ENCODE peak calls at places on chromosome 11, in four cellular contexts. W is colonic mucosa, H is IMR-90, B is Caco-2. I is an unnamed sample.
A peak's percentile ranks its signal among the peaks of the same experiment; 100 is the strongest.

GRCh38 chr11:14015711-14016110 is 53.2 kb downstream of the SPON1 start:
- DNase-seq in B (peak; percentile 79), H (peak; percentile 81), W (no peak), I (peak; percentile 24)

GRCh38 chr11:102111011-102111786 is 952 bp downstream of the YAP1 start:
- DNase-seq in H (peak; percentile 81), W (peak; percentile 75), B (peak; percentile 100), I (peak; percentile 80)

GRCh38 chr11:71927813-71928738 is at the start of gene XNDC1N:
- DNase-seq in B (peak; percentile 80), H (peak; percentile 90), W (peak; percentile 71), I (no peak)

GRCh38 chr11:1963864-1964263 is 16.7 kb downstream of the MRPL23 start:
- DNase-seq in H (no peak), W (no peak), B (no peak), I (no peak)

GRCh38 chr11:113506893-113507292 is 31.7 kb upstream of the DRD2 start:
- DNase-seq in W (no peak), H (no peak), B (no peak), I (peak; percentile 1)

GRCh38 chr11:106827687-106828086 is 190.6 kb downstream of the GUCY1A2 start:
- DNase-seq in W (no peak), H (no peak), B (no peak), I (no peak)

GRCh38 chr11:106457727-106458126 is 380.3 kb downstream of the AASDHPPT start:
- DNase-seq in H (peak; percentile 89), B (no peak), W (no peak), I (peak; percentile 61)

GRCh38 chr11:6431861-6432260 is 8.9 kb downstream of the HPX start:
- DNase-seq in H (peak; percentile 65), B (no peak), W (no peak), I (peak; percentile 85)

GRCh38 chr11:77422690-77423089 is 51.2 kb downstream of the PAK1 start:
- DNase-seq in W (no peak), B (no peak), H (no peak), I (no peak)

GRCh38 chr11:3169235-3169951 is 4.3 kb upstream of the OSBPL5 start:
- DNase-seq in H (peak; percentile 73), W (no peak), B (no peak), I (peak; percentile 72)

GRCh38 chr11:27116684-27117083 is 76.1 kb downstream of the BBOX1 start:
- DNase-seq in B (no peak), W (no peak), H (no peak), I (peak; percentile 91)

GRCh38 chr11:32070707-32071106 is 20.2 kb upstream of the RCN1 start:
- DNase-seq in W (no peak), B (no peak), H (no peak), I (no peak)

GRCh38 chr11:42338056-42338455 is 878.6 kb upstream of the LRRC4C start:
- DNase-seq in W (no peak), B (no peak), H (no peak), I (no peak)

GRCh38 chr11:73372371-73372993 is 3.7 kb upstream of the RELT start:
- DNase-seq in B (peak; percentile 38), H (no peak), W (no peak), I (peak; percentile 31)

GRCh38 chr11:2298131-2298794 is 3.5 kb downstream of the C11orf21 start:
- DNase-seq in H (no peak), B (no peak), W (peak; percentile 14), I (no peak)

GRCh38 chr11:100739636-100740035 is 52.5 kb downstream of the ARHGAP42 start:
- DNase-seq in H (peak; percentile 90), W (no peak), B (peak; percentile 46), I (peak; percentile 78)

GRCh38 chr11:102494216-102494615 is 36.3 kb downstream of the MMP7 start:
- DNase-seq in B (peak; percentile 60), H (peak; percentile 51), W (peak; percentile 67), I (peak; percentile 59)

GRCh38 chr11:31779268-31779879 is 31.7 kb downstream of the PAX6 start:
- DNase-seq in W (no peak), B (no peak), H (peak; percentile 83), I (peak; percentile 62)

GRCh38 chr11:45252134-45252856 is 33.8 kb downstream of the SYT13 start:
- DNase-seq in B (peak; percentile 83), W (peak; percentile 84), H (peak; percentile 7), I (peak; percentile 49)

GRCh38 chr11:122344281-122344680 is 228.3 kb upstream of the BLID start:
- DNase-seq in B (no peak), H (peak; percentile 94), W (no peak), I (peak; percentile 98)

GRCh38 chr11:105609341-105609781 is 512 bp upstream of the GRIA4 start:
- DNase-seq in H (peak; percentile 17), W (peak; percentile 21), B (peak; percentile 59), I (no peak)

GRCh38 chr11:117818036-117818858 is 6.3 kb downstream of the FXYD2 start:
- DNase-seq in W (no peak), B (no peak), H (peak; percentile 56), I (no peak)

GRCh38 chr11:93198221-93198650 is 445 bp upstream of the SLC36A4 start:
- DNase-seq in B (peak; percentile 17), H (peak; percentile 44), W (no peak), I (no peak)

GRCh38 chr11:47127213-47127612 is 49.5 kb downstream of the ARFGAP2 start:
- DNase-seq in B (no peak), W (no peak), H (no peak), I (no peak)

GRCh38 chr11:1176224-1177019 is 18.7 kb downstream of the MUC5AC start:
- DNase-seq in W (no peak), B (no peak), H (no peak), I (no peak)

GRCh38 chr11:133952199-133953190 is 4.3 kb downstream of the IGSF9B start:
- DNase-seq in H (no peak), W (no peak), B (no peak), I (no peak)

GRCh38 chr11:133948711-133949110 is 8.1 kb downstream of the IGSF9B start:
- DNase-seq in H (no peak), B (no peak), W (no peak), I (no peak)

GRCh38 chr11:133953571-133953970 is 3.2 kb downstream of the IGSF9B start:
- DNase-seq in W (no peak), B (no peak), H (no peak), I (no peak)

GRCh38 chr11:133951484-133952198 is 5.1 kb downstream of the IGSF9B start:
- DNase-seq in H (peak; percentile 4), B (no peak), W (no peak), I (peak; percentile 44)

DNA sequence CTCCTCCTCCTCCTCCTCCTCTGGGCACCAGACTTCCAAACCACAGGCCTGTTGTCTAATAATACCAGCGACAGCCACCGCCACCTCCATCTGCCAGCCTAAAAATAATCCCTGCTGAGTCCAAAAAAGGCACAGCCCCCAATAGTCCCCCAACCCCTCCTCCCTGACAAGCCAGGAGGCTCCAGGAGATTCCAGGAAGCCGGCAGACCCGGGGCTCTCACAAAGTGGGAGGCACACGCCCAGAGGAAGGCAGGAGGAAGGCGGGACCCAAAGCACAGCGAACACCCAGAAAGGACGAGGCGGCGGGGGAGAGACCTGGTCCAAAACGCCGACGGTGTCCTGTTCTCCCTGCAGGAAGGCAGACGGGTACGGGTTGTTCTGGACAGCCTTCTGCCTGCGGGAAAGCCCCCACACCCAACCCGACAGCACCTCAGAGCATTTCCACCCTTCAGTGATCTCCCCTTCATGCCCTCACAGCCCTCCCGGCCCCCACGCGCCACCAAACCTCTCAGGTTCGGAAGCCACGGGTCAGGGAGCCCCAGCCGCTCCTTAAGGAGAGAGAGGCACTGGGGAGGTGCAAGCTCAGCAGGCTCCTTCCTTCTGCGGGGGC is 5.8 kb downstream of the IGSF9B start:
- DNase-seq in B (no peak), H (no peak), W (no peak), I (no peak)
- H3K4me3 ChIP-seq in B (no peak overlapping the region), H (no peak overlapping the region), W (no peak overlapping the region), I (no peak overlapping the region)

DNA sequence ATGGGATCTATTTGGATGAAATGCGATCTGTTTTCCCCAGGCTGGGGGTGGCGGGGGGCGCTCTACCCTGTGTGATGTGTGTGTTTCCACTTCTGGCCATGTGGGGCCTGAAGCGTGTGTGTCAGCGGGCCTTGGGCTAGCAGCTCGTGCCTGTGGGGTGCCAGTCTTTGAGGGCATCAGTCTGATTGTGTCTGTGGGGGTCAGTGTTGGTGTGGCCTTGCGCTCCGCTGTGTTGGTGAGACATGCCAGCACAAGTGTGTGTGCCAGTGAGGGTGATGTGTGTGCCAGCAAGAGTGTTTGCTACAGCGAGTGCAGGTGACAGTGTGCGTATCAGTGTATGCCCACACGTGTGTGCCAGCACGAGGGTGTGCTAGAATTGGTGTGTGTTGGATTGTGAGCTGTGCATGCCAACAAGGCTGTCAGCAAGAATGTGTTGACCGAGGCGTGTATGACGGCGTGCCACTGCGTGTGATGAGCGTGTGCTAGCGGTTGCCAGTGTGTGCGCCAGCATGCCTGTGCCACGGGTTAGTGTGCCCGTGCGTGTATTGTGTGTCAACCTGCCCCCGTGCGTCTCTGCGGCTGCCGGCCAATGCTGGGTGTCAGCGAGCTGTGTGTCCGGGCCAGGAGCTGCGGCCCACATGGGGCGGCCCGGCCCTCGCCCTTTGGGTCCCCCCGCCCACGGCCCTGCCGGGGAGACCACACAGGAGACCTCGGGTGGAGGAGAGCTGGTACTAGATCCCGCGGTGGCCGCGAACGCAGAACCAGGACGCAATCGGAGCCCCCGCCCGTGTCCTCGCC is 519 bp downstream of the ARRB1 start:
- DNase-seq in B (peak; percentile 57), W (peak; percentile 72), H (peak; percentile 46), I (peak; percentile 46)
- TF ChIP-seq CTCF in B (no peak), W (no peak), H (peak; percentile 8), I (no peak)

GRCh38 chr11:64244966-64245365 is 1.8 kb downstream of the PPP1R14B start:
- DNase-seq in W (no peak), B (no peak), H (no peak), I (no peak)
- H3K4me3 ChIP-seq in W (peak overlapping the region; percentile 68), B (peak overlapping the region; percentile 90), H (peak overlapping the region; percentile 95), I (peak overlapping the region; percentile 96)

GRCh38 chr11:65216830-65217229 is 35.1 kb downstream of the CAPN1 start:
- DNase-seq in B (no peak), W (no peak), H (no peak), I (no peak)

GRCh38 chr11:65218446-65218845 is 36.7 kb downstream of the CAPN1 start:
- DNase-seq in H (no peak), W (no peak), B (no peak), I (no peak)

GRCh38 chr11:65215441-65216076 is 33.8 kb downstream of the CAPN1 start:
- DNase-seq in H (no peak), W (no peak), B (no peak), I (no peak)

GRCh38 chr11:65219930-65220213 is 38.1 kb downstream of the CAPN1 start:
- DNase-seq in B (no peak), H (no peak), W (no peak), I (peak; percentile 83)

DNA sequence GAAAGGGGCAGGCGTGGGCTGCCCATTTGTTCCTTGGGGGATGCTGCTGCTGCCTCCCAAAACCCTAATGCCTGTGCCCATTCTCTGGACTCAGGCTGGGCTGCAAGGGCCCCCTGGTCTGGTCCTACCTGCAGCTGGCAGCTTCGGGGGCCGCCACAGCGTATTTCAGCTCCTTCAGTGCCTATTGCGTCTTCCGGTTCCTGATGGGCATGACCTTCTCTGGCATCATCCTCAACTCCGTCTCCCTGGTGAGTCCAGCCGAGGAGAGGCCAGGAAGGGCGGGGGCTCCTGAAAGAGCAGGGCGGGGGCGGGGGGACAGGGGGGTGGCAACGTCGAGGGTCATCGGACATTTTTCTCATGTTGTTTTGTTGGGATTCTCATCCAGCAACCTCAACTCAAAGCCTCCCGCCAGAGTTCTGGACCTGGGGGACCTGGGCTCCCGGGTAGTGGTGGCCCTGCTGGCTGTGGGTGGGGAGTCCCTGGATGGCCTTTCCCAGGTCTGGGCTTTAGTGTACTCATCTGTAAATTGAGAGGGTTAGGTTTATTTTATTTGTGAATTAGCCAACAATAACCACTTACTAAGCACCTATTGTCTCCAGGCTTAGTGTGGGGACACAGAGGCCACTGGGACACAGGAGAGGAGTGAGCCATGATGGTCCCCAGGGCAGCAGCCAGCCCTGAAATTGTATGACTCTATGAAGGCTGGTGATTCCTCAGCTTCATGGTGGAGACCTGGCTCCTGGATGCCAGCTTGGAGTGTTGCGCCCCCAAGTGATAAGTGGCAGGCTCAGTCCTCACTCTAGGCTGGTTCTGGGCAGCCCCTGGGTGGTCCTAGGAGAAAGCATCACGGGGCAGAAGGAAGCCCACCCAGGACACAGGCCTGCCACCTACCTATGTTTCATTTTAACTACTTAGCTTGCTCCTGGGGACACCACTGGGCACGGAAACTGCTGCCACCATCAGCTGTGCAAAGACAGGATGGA is 36.0 kb downstream of the CAPN1 start:
- DNase-seq in W (no peak), B (no peak), H (no peak), I (no peak)
- TF ChIP-seq CTCF in W (no peak), B (no peak), H (no peak), I (no peak)

I was measured in AG10803.